ENCODE peak calls at places on chromosomes 2 and 18, in six cellular contexts. K, J, P, G, S and C are unnamed samples.
A peak's percentile ranks its signal among the peaks of the same experiment; 100 is the strongest.

GRCh38 chr2:70039366-70039765 is 47.9 kb upstream of the PCBP1 start:
- DNase-seq in K (no peak), J (no peak), P (no peak), G (no peak), S (no peak), C (no peak)

GRCh38 chr2:241248897-241249296 is 60.4 kb downstream of the ANO7 start:
- DNase-seq in K (no peak), J (no peak), P (no peak), G (no peak), S (no peak), C (no peak)

GRCh38 chr2:228426502-228427216 is 245.2 kb upstream of the SPHKAP start:
- DNase-seq in K (no peak), J (no peak), P (no peak), G (no peak), S (no peak), C (no peak)

GRCh38 chr18:45106331-45106774 is 425.7 kb downstream of the SETBP1 start:
- DNase-seq in K (no peak), J (no peak), P (no peak), G (no peak), S (peak; percentile 51), C (no peak)

GRCh38 chr2:497770-498492 is 179.3 kb downstream of the TMEM18 start:
- DNase-seq in K (no peak), J (no peak), P (no peak), G (no peak), S (no peak), C (no peak)

GRCh38 chr2:96092896-96093295 is 23.5 kb downstream of the ADRA2B start:
- DNase-seq in K (no peak), J (no peak), P (no peak), G (no peak), S (no peak), C (no peak)

GRCh38 chr2:135130751-135131150 is 78.7 kb downstream of the RAB3GAP1 start:
- DNase-seq in K (no peak), J (no peak), P (no peak), G (no peak), S (no peak), C (no peak)

GRCh38 chr2:201781583-201782051 is 884 bp upstream of the ALS2 start:
- DNase-seq in K (no peak), J (no peak), P (no peak), G (no peak), S (no peak), C (peak; percentile 21)

GRCh38 chr2:39954346-39954745 is 175.3 kb upstream of the THUMPD2 start:
- DNase-seq in K (no peak), J (no peak), P (no peak), G (no peak), S (peak; percentile 48), C (no peak)

GRCh38 chr2:8684421-8684884 is 2.6 kb downstream of the ID2 start:
- DNase-seq in K (no peak), J (peak; percentile 22), P (peak; percentile 38), G (peak; percentile 57), S (no peak), C (peak; percentile 53)

GRCh38 chr2:119431976-119432881 is 575 bp downstream of the TMEM37 start:
- DNase-seq in K (no peak), J (no peak), P (no peak), G (no peak), S (peak; percentile 6), C (no peak)

GRCh38 chr2:46320141-46320567 is 22.9 kb downstream of the EPAS1 start:
- DNase-seq in K (no peak), J (no peak), P (no peak), G (no peak), S (no peak), C (no peak)

GRCh38 chr2:170651603-170652002 is 63.5 kb upstream of the SP5 start:
- DNase-seq in K (no peak), J (no peak), P (no peak), G (peak; percentile 49), S (no peak), C (peak; percentile 77)

GRCh38 chr18:37476182-37476581 is 89.4 kb downstream of the CELF4 start:
- DNase-seq in K (peak; percentile 33), J (peak; percentile 60), P (peak; percentile 31), G (no peak), S (peak; percentile 17), C (no peak)

GRCh38 chr18:62587689-62588088 is 64.9 kb downstream of the ZCCHC2 start:
- DNase-seq in K (no peak), J (no peak), P (no peak), G (no peak), S (no peak), C (no peak)

GRCh38 chr2:1628893-1629292 is 115.4 kb downstream of the PXDN start:
- DNase-seq in K (no peak), J (no peak), P (no peak), G (no peak), S (peak; percentile 91), C (no peak)

GRCh38 chr2:174614261-174614660 is 16.7 kb upstream of the WIPF1 start:
- DNase-seq in K (no peak), J (no peak), P (no peak), G (no peak), S (peak; percentile 77), C (no peak)

GRCh38 chr2:21276163-21276562 is 152.4 kb downstream of the TDRD15 start:
- DNase-seq in K (no peak), J (no peak), P (no peak), G (no peak), S (no peak), C (no peak)

GRCh38 chr2:73685770-73686438 is 43.7 kb upstream of the NAT8 start:
- DNase-seq in K (no peak), J (no peak), P (no peak), G (no peak), S (no peak), C (no peak)

GRCh38 chr2:75540994-75541393 is 19.7 kb downstream of the EVA1A start:
- DNase-seq in K (no peak), J (no peak), P (no peak), G (no peak), S (no peak), C (no peak)

GRCh38 chr2:237732070-237732469 is 66.5 kb upstream of the RBM44 start:
- DNase-seq in K (no peak), J (no peak), P (no peak), G (no peak), S (no peak), C (no peak)

GRCh38 chr2:176676257-176676570 is 407.0 kb downstream of the MTX2 start:
- DNase-seq in K (no peak), J (no peak), P (no peak), G (no peak), S (no peak), C (no peak)

GRCh38 chr2:216318470-216318869 is 53.8 kb downstream of the MARCHF4 start:
- DNase-seq in K (no peak), J (no peak), P (no peak), G (no peak), S (no peak), C (no peak)

GRCh38 chr2:157601807-157602206 is 26.9 kb downstream of the ACVR1C start:
- DNase-seq in K (no peak), J (no peak), P (no peak), G (no peak), S (no peak), C (no peak)

GRCh38 chr18:56987236-56987635 is 159.7 kb upstream of the BOD1L2 start:
- DNase-seq in K (no peak), J (no peak), P (no peak), G (no peak), S (no peak), C (no peak)

GRCh38 chr2:128311755-128312341 is 6.8 kb downstream of the HS6ST1 start:
- DNase-seq in K (no peak), J (no peak), P (no peak), G (peak; percentile 33), S (no peak), C (no peak)

GRCh38 chr2:56540901-56541300 is 357.1 kb downstream of the CCDC85A start:
- DNase-seq in K (no peak), J (no peak), P (no peak), G (no peak), S (no peak), C (no peak)

GRCh38 chr18:24601624-24602023 is 141.2 kb downstream of the HRH4 start:
- DNase-seq in K (no peak), J (no peak), P (no peak), G (no peak), S (no peak), C (no peak)

GRCh38 chr2:195520671-195521155 is 136.3 kb upstream of the SLC39A10 start:
- DNase-seq in K (no peak), J (no peak), P (no peak), G (no peak), S (peak; percentile 86), C (no peak)

GRCh38 chr2:42252464-42252863 is 83.3 kb downstream of the EML4 start:
- DNase-seq in K (peak; percentile 9), J (no peak), P (no peak), G (no peak), S (no peak), C (no peak)

GRCh38 chr2:188675391-188676011 is 298.7 kb upstream of the COL3A1 start:
- DNase-seq in K (no peak), J (no peak), P (no peak), G (no peak), S (peak; percentile 81), C (no peak)

GRCh38 chr2:237733677-237734300 is 64.8 kb upstream of the RBM44 start:
- DNase-seq in K (no peak), J (no peak), P (no peak), G (no peak), S (no peak), C (no peak)

GRCh38 chr2:105396254-105397024 is 2.4 kb downstream of the FHL2 start:
- DNase-seq in K (no peak), J (no peak), P (peak; percentile 95), G (no peak), S (peak; percentile 100), C (no peak)

GRCh38 chr2:15984367-15985255 is 44.3 kb downstream of the MYCN start:
- DNase-seq in K (peak; percentile 64), J (peak; percentile 42), P (no peak), G (no peak), S (no peak), C (no peak)